ENCODE peak calls at places on chromosomes 4 and X, in ten cellular contexts. A, R, T, G, X, B, E, U, Z and J are unnamed samples.

GRCh38 chrX:33726281-33727160 is 405.6 kb downstream of the FAM47A start:
- DNase-seq in U (peak), X (no peak), A (no peak), Z (no peak), E (no peak), T (no peak), R (no peak), B (no peak), G (no peak), J (no peak)

GRCh38 chr4:85928775-85929585 is 430.9 kb downstream of the MAPK10 start:
- DNase-seq in Z (no peak), R (peak), X (no peak), G (no peak), B (peak), E (peak), A (no peak), T (no peak), U (no peak), J (no peak)

GRCh38 chrX:123590842-123591491 is 141.9 kb downstream of the THOC2 start:
- DNase-seq in R (peak), A (no peak), E (peak), G (no peak), T (no peak), B (peak), Z (no peak), X (peak), U (no peak), J (no peak)

GRCh38 chrX:21638311-21638710 is 19.8 kb downstream of the KLHL34 start:
- DNase-seq in E (no peak), R (peak), X (no peak), B (peak), A (no peak), T (no peak), G (no peak), Z (no peak), U (no peak), J (no peak)

GRCh38 chr4:145840162-145840768 is 98.4 kb downstream of the ZNF827 start:
- DNase-seq in X (peak), U (no peak), R (peak), G (peak), Z (no peak), A (no peak), E (peak), T (no peak), B (peak), J (no peak)

GRCh38 chr4:186485621-186486062 is 69.7 kb downstream of the MTNR1A start:
- DNase-seq in A (no peak), B (peak), U (no peak), E (peak), G (no peak), Z (no peak), T (no peak), R (peak), X (peak), J (no peak)

GRCh38 chr4:151013491-151013890 is 1.6 kb downstream of the LRBA start:
- DNase-seq in U (no peak), T (no peak), R (no peak), B (no peak), X (no peak), Z (no peak), E (no peak), G (no peak), A (no peak), J (no peak)

GRCh38 chr4:154743683-154744340 is at the start of gene LRAT:
- DNase-seq in B (no peak), U (peak), G (peak), R (peak), T (no peak), Z (peak), E (no peak), X (peak), A (peak), J (no peak)

GRCh38 chr4:166104623-166105022 is 231.6 kb downstream of the TLL1 start:
- DNase-seq in U (no peak), A (no peak), X (no peak), E (no peak), T (no peak), Z (no peak), G (no peak), B (no peak), R (no peak), J (no peak)

GRCh38 chrX:34379891-34380290 is 247.8 kb upstream of the FAM47A start:
- DNase-seq in Z (no peak), R (no peak), B (peak), E (peak), X (peak), T (no peak), U (no peak), A (no peak), G (peak), J (no peak)

GRCh38 chrX:100649550-100650356 is 5.8 kb downstream of the SRPX2 start:
- DNase-seq in T (no peak), U (peak), B (peak), E (peak), G (no peak), Z (no peak), R (peak), A (no peak), X (no peak), J (no peak)

GRCh38 chrX:97230948-97231347 is 347.2 kb downstream of the RPA4 start:
- DNase-seq in R (no peak), G (no peak), E (no peak), A (no peak), X (no peak), Z (no peak), T (no peak), B (no peak), U (no peak), J (no peak)

GRCh38 chrX:7159132-7159861 is 11.3 kb upstream of the PUDP start:
- DNase-seq in A (no peak), T (no peak), R (peak), X (no peak), E (peak), U (no peak), Z (no peak), G (peak), B (peak), J (peak)

GRCh38 chr4:78689700-78690318 is 86.3 kb upstream of the BMP2K start:
- DNase-seq in X (no peak), U (no peak), Z (no peak), A (no peak), E (no peak), T (no peak), R (no peak), B (no peak), G (no peak), J (no peak)

GRCh38 chr4:32133734-32134133 is 1413.6 kb downstream of the PCDH7 start:
- DNase-seq in R (no peak), Z (no peak), B (no peak), X (no peak), U (no peak), T (no peak), A (no peak), G (no peak), E (no peak), J (no peak)

GRCh38 chrX:150200820-150201287 is 162.3 kb upstream of the MAMLD1 start:
- DNase-seq in R (peak), T (peak), Z (peak), B (peak), E (peak), U (peak), G (peak), X (peak), A (peak), J (peak)

GRCh38 chrX:48937065-48937907 is 18.5 kb upstream of the PIM2 start:
- DNase-seq in R (peak), X (no peak), B (no peak), T (peak), E (peak), U (peak), G (no peak), Z (peak), A (peak), J (peak)

GRCh38 chrX:20969565-20969964 is 404.7 kb upstream of the CNKSR2 start:
- DNase-seq in A (no peak), B (no peak), X (no peak), T (no peak), Z (no peak), G (peak), U (no peak), R (no peak), E (no peak), J (no peak)

GRCh38 chr4:40245794-40246546 is 49.1 kb downstream of the RHOH start:
- DNase-seq in R (no peak), Z (no peak), G (no peak), U (no peak), E (no peak), B (no peak), T (no peak), X (peak), A (no peak), J (no peak)

GRCh38 chr4:139806929-139807328 is 141.3 kb downstream of the MGST2 start:
- DNase-seq in T (no peak), G (no peak), U (no peak), R (no peak), A (no peak), X (no peak), E (no peak), Z (no peak), B (no peak), J (no peak)

GRCh38 chr4:180563977-180564376 is 1679.2 kb upstream of the TENM3 start:
- DNase-seq in U (no peak), G (no peak), X (no peak), E (no peak), B (no peak), R (no peak), Z (no peak), T (no peak), A (no peak), J (no peak)

GRCh38 chr4:84401669-84402068 is 97.4 kb downstream of the NKX6-1 start:
- DNase-seq in G (no peak), Z (no peak), U (no peak), A (no peak), T (no peak), B (no peak), X (no peak), R (no peak), E (no peak), J (no peak)